ENCODE peak calls at places on chromosomes 2 and 18, in seven cellular contexts. U is AG04449; H is LHCN-M2; I is activated CD8-positive, alpha-beta memory T cell treated with anti-CD3 and anti-CD28 coated beads, Interleukin-2, amount 10 ng/mL, durations not matched to agents 7 days and 5 days; F is right cardiac atrium; L is transverse colon; E is hypothalamus. C is an unnamed sample.
A peak's percentile ranks its signal among the peaks of the same experiment; 100 is the strongest.

GRCh38 chr2:122543815-122544214 is 788.4 kb downstream of the TSN start:
- DNase-seq in U (no peak), H (peak; percentile 19), I (no peak), F (no peak), L (no peak), E (no peak), C (peak; percentile 27)

GRCh38 chr2:109647636-109648035 is 33.5 kb downstream of the SOWAHC start:
- DNase-seq in U (no peak), H (peak; percentile 19), I (no peak), F (no peak), L (no peak), E (no peak), C (peak; percentile 23)

GRCh38 chr2:99682280-99683060 is 192.7 kb upstream of the REV1 start:
- DNase-seq in U (peak; percentile 65), H (no peak), I (no peak), F (no peak), L (no peak), E (no peak), C (no peak)

GRCh38 chr18:46298511-46298910 is 194.3 kb downstream of the HAUS1 start:
- DNase-seq in U (no peak), H (no peak), I (no peak), F (no peak), L (no peak), E (no peak), C (no peak)

GRCh38 chr18:43592268-43592667 is 315.0 kb upstream of the SYT4 start:
- DNase-seq in U (no peak), H (no peak), I (no peak), F (no peak), L (no peak), E (no peak), C (no peak)

GRCh38 chr2:202965810-202966454 is 48.7 kb upstream of the NBEAL1 start:
- DNase-seq in U (no peak), H (peak; percentile 36), I (peak; percentile 66), F (no peak), L (no peak), E (no peak), C (peak; percentile 39)

GRCh38 chr18:73923866-73924265 is 223.8 kb downstream of the FBXO15 start:
- DNase-seq in U (peak; percentile 45), H (no peak), I (no peak), F (no peak), L (no peak), E (no peak), C (no peak)

GRCh38 chr18:11136241-11136640 is 13.1 kb downstream of the PIEZO2 start:
- DNase-seq in U (no peak), H (no peak), I (no peak), F (no peak), L (no peak), E (no peak), C (no peak)

GRCh38 chr2:65710356-65710755 is 278.0 kb upstream of the SPRED2 start:
- DNase-seq in U (no peak), H (no peak), I (no peak), F (no peak), L (no peak), E (no peak), C (peak; percentile 10)

GRCh38 chr2:230910546-230911135 is 14.4 kb downstream of the GPR55 start:
- DNase-seq in U (no peak), H (no peak), I (no peak), F (peak; percentile 18), L (peak; percentile 4), E (no peak), C (no peak)

GRCh38 chr18:45014047-45014501 is 333.4 kb downstream of the SETBP1 start:
- DNase-seq in U (peak; percentile 53), H (peak; percentile 94), I (no peak), F (no peak), L (no peak), E (no peak), C (peak; percentile 80)

GRCh38 chr18:41666251-41666650 is 288.8 kb upstream of the PIK3C3 start:
- DNase-seq in U (no peak), H (no peak), I (no peak), F (no peak), L (no peak), E (no peak), C (peak; percentile 37)

GRCh38 chr2:36405183-36405582 is 49.6 kb downstream of the CRIM1 start:
- DNase-seq in U (no peak), H (no peak), I (no peak), F (no peak), L (no peak), E (no peak), C (no peak)

GRCh38 chr2:241123816-241124536 is 21.9 kb upstream of the MTERF4 start:
- DNase-seq in U (no peak), H (no peak), I (no peak), F (no peak), L (peak; percentile 70), E (no peak), C (peak; percentile 41)

GRCh38 chr18:45548614-45549013 is 66.7 kb upstream of the SLC14A2 start:
- DNase-seq in U (no peak), H (no peak), I (no peak), F (no peak), L (no peak), E (no peak), C (no peak)

GRCh38 chr2:216606551-216607527 is 26.4 kb upstream of the IGFBP2 start:
- DNase-seq in U (no peak), H (no peak), I (peak; percentile 81), F (no peak), L (no peak), E (no peak), C (peak; percentile 34)

GRCh38 chr2:189421644-189422043 is 19.6 kb upstream of the WDR75 start:
- DNase-seq in U (peak; percentile 45), H (peak; percentile 97), I (no peak), F (peak; percentile 23), L (no peak), E (no peak), C (peak; percentile 64)

GRCh38 chr2:185241556-185241955 is 497.0 kb upstream of the FSIP2 start:
- DNase-seq in U (no peak), H (no peak), I (no peak), F (no peak), L (no peak), E (no peak), C (no peak)

GRCh38 chr2:16638941-16639340 is 26.7 kb downstream of the CYRIA start:
- DNase-seq in U (no peak), H (peak; percentile 80), I (no peak), F (no peak), L (no peak), E (no peak), C (no peak)

GRCh38 chr2:28134262-28134812 is 243.8 kb downstream of the BABAM2 start:
- DNase-seq in U (no peak), H (no peak), I (no peak), F (no peak), L (peak; percentile 81), E (no peak), C (peak; percentile 50)

GRCh38 chr2:129797489-129798300 is 181.8 kb upstream of the RAB6C start:
- DNase-seq in U (no peak), H (no peak), I (no peak), F (no peak), L (no peak), E (no peak), C (no peak)

GRCh38 chr2:238863231-238863630 is 15.3 kb downstream of the TWIST2 start:
- DNase-seq in U (no peak), H (no peak), I (peak; percentile 23), F (no peak), L (no peak), E (no peak), C (no peak)

GRCh38 chr2:118168606-118169005 is 80.3 kb downstream of the INSIG2 start:
- DNase-seq in U (no peak), H (no peak), I (no peak), F (no peak), L (no peak), E (no peak), C (peak; percentile 60)

GRCh38 chr2:181457741-181458425 is 697 bp downstream of the ITGA4 start:
- DNase-seq in U (no peak), H (peak; percentile 53), I (peak; percentile 78), F (peak; percentile 61), L (peak; percentile 61), E (no peak), C (peak; percentile 9)

GRCh38 chr18:79275992-79276391 is 119.7 kb upstream of the NFATC1 start:
- DNase-seq in U (no peak), H (peak; percentile 13), I (peak; percentile 49), F (no peak), L (no peak), E (no peak), C (peak; percentile 44)

GRCh38 chr2:99448556-99448955 is 41.3 kb downstream of the REV1 start:
- DNase-seq in U (no peak), H (peak; percentile 55), I (no peak), F (no peak), L (no peak), E (no peak), C (peak; percentile 98)

GRCh38 chr18:74450626-74451025 is 6.5 kb downstream of the DIPK1C start:
- DNase-seq in U (no peak), H (no peak), I (no peak), F (peak; percentile 69), L (no peak), E (peak; percentile 34), C (no peak)

GRCh38 chr2:178806543-178806942 is 680 bp downstream of the TTN start:
- DNase-seq in U (no peak), H (peak; percentile 67), I (no peak), F (no peak), L (no peak), E (no peak), C (no peak)

GRCh38 chr2:217838409-217838831 is 164.4 kb downstream of the TNS1 start:
- DNase-seq in U (no peak), H (no peak), I (no peak), F (peak; percentile 83), L (no peak), E (peak; percentile 18), C (no peak)

GRCh38 chr2:238684362-238685326 is 163.2 kb upstream of the TWIST2 start:
- DNase-seq in U (peak; percentile 83), H (peak; percentile 97), I (no peak), F (no peak), L (no peak), E (no peak), C (peak; percentile 99)

GRCh38 chr2:348517-348916 is 60.6 kb upstream of the ALKAL2 start:
- DNase-seq in U (no peak), H (peak; percentile 71), I (no peak), F (no peak), L (no peak), E (no peak), C (no peak)

GRCh38 chr2:70472256-70472905 is 81.2 kb downstream of the TGFA start:
- DNase-seq in U (no peak), H (no peak), I (no peak), F (no peak), L (no peak), E (no peak), C (no peak)

GRCh38 chr2:16209799-16210198 is 269.4 kb downstream of the MYCN start:
- DNase-seq in U (no peak), H (no peak), I (no peak), F (no peak), L (no peak), E (no peak), C (no peak)

GRCh38 chr2:2859164-2859563 is 518.5 kb downstream of the EIPR1 start:
- DNase-seq in U (no peak), H (no peak), I (no peak), F (no peak), L (no peak), E (no peak), C (no peak)

GRCh38 chr2:238974510-238975166 is 126.8 kb downstream of the TWIST2 start:
- DNase-seq in U (peak; percentile 37), H (peak; percentile 91), I (no peak), F (peak; percentile 64), L (no peak), E (no peak), C (peak; percentile 74)

GRCh38 chr2:137435176-137435575 is 529.1 kb upstream of the HNMT start:
- DNase-seq in U (no peak), H (no peak), I (no peak), F (no peak), L (no peak), E (no peak), C (peak; percentile 5)

GRCh38 chr2:168244318-168244717 is 3.1 kb downstream of the STK39 start:
- DNase-seq in U (no peak), H (no peak), I (peak; percentile 75), F (no peak), L (peak; percentile 54), E (no peak), C (peak; percentile 95)

GRCh38 chr2:989766-990467 is 39.3 kb downstream of the SNTG2 start:
- DNase-seq in U (no peak), H (peak; percentile 9), I (no peak), F (no peak), L (no peak), E (no peak), C (no peak)

C was measured in bronchial epithelial cell.